ENCODE peak calls at places on chromosomes 5 and 9, in seven cellular contexts. J, D, T, R, G, H and E are unnamed samples.

GRCh38 chr9:91908746-91909145 is 41.3 kb downstream of the ROR2 start:
- DNase-seq in G (no peak), H (no peak), T (no peak), D (no peak), J (peak), R (no peak), E (peak)

GRCh38 chr5:126777257-126777973 is 479 bp downstream of the LMNB1 start:
- DNase-seq in T (peak), H (peak), G (peak), R (peak), D (no peak), J (peak), E (no peak)

GRCh38 chr9:134655101-134655500 is 13.5 kb downstream of the COL5A1 start:
- DNase-seq in G (peak), J (no peak), R (no peak), H (no peak), D (no peak), T (peak), E (no peak)

GRCh38 chr9:73118898-73119554 is 32.6 kb upstream of the ANXA1 start:
- DNase-seq in R (no peak), D (no peak), J (peak), H (no peak), T (no peak), G (no peak), E (no peak)

GRCh38 chr5:155260798-155261197 is 247.2 kb downstream of the KIF4B start:
- DNase-seq in R (no peak), H (no peak), G (no peak), J (no peak), D (no peak), T (no peak), E (no peak)

GRCh38 chr9:96067551-96068076 is 192.1 kb downstream of the ERCC6L2 start:
- DNase-seq in H (no peak), J (no peak), G (no peak), D (no peak), R (no peak), T (no peak), E (no peak)

GRCh38 chr9:133460405-133461175 is 812 bp downstream of the CACFD1 start:
- DNase-seq in G (no peak), H (peak), R (peak), T (no peak), J (no peak), D (no peak), E (no peak)

GRCh38 chr5:80937591-80937990 is 22.6 kb upstream of the RASGRF2 start:
- DNase-seq in R (no peak), D (no peak), T (no peak), J (no peak), G (no peak), H (no peak), E (no peak)

GRCh38 chr5:33837301-33837700 is 54.5 kb downstream of the ADAMTS12 start:
- DNase-seq in T (no peak), R (no peak), H (no peak), J (no peak), D (no peak), G (no peak), E (no peak)

GRCh38 chr5:133381571-133382365 is 230.6 kb downstream of the FSTL4 start:
- DNase-seq in H (no peak), D (no peak), J (no peak), R (no peak), T (no peak), G (no peak), E (no peak)

GRCh38 chr5:124996764-124997077 is 250.3 kb upstream of the ZNF608 start:
- DNase-seq in R (no peak), G (no peak), D (peak), J (no peak), T (no peak), H (no peak), E (no peak)

GRCh38 chr9:95406114-95406513 is 88.6 kb upstream of the FANCC start:
- DNase-seq in D (peak), G (no peak), T (no peak), J (peak), H (peak), R (peak), E (no peak)

GRCh38 chr9:28899926-28900325 is 1326.6 kb upstream of the C9orf72 start:
- DNase-seq in R (no peak), J (no peak), H (no peak), G (peak), D (no peak), T (no peak), E (no peak)

GRCh38 chr9:114304416-114305188 is 18.3 kb upstream of the ORM1 start:
- DNase-seq in G (peak), R (no peak), J (no peak), T (no peak), D (no peak), H (peak), E (no peak)

GRCh38 chr5:172921906-172922305 is 37.3 kb upstream of the RPL26L1 start:
- DNase-seq in R (no peak), H (no peak), T (no peak), G (no peak), J (no peak), D (no peak), E (no peak)

GRCh38 chr5:6543346-6543730 is 89.5 kb downstream of the NSUN2 start:
- DNase-seq in J (no peak), T (no peak), G (no peak), R (no peak), H (no peak), D (no peak), E (no peak)

GRCh38 chr9:106930477-106930876 is 67.5 kb downstream of the ZNF462 start:
- DNase-seq in J (no peak), D (no peak), H (no peak), G (no peak), T (no peak), R (no peak), E (no peak)

GRCh38 chr5:651296-652022 is 39.3 kb downstream of the CEP72 start:
- DNase-seq in D (no peak), T (no peak), H (no peak), R (no peak), G (peak), J (no peak), E (no peak)

GRCh38 chr9:23683476-23684095 is 142.5 kb downstream of the ELAVL2 start:
- DNase-seq in J (no peak), T (no peak), G (no peak), H (no peak), R (no peak), D (no peak), E (no peak)

GRCh38 chr9:37925006-37925405 is 21.1 kb upstream of the SLC25A51 start:
- DNase-seq in H (no peak), J (no peak), R (no peak), D (no peak), G (peak), T (no peak), E (no peak)

GRCh38 chr9:37925786-37926736 is 22.1 kb upstream of the SLC25A51 start:
- DNase-seq in J (peak), G (peak), R (no peak), H (no peak), T (no peak), D (no peak), E (no peak)

GRCh38 chr9:37923796-37924430 is 20.0 kb upstream of the SLC25A51 start:
- DNase-seq in T (no peak), D (no peak), R (no peak), H (no peak), J (no peak), G (peak), E (no peak)

GRCh38 chr9:37923121-37923795 is 19.3 kb upstream of the SLC25A51 start:
- DNase-seq in T (no peak), D (no peak), G (peak), H (no peak), J (no peak), R (no peak), E (no peak)

DNA sequence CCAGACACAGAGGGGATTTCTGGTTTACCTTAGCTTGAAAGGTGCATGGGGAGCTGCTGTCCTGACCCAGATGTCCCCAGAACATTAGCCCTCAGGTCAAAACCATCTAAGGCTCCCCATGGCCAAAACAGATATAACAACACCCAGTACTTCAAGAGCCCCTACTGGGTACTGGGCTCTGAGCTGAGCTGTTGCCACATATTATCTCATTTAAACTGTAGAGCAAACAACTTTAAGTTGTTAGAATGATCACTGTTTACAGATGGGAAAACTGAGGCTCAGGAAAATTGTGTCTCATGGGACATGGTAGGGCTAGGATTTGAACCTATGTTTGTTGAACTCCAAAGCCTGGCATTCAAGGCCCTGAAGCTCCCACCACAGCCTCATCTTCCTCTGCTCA is 20.6 kb upstream of the SLC25A51 start:
- DNase-seq in D (no peak), J (no peak), G (no peak), R (no peak), H (no peak), T (no peak), E (no peak)
- H3K4me3 ChIP-seq in D (no peak), J (no peak), G (no peak), R (no peak), H (no peak), T (no peak), E (no peak)

DNA sequence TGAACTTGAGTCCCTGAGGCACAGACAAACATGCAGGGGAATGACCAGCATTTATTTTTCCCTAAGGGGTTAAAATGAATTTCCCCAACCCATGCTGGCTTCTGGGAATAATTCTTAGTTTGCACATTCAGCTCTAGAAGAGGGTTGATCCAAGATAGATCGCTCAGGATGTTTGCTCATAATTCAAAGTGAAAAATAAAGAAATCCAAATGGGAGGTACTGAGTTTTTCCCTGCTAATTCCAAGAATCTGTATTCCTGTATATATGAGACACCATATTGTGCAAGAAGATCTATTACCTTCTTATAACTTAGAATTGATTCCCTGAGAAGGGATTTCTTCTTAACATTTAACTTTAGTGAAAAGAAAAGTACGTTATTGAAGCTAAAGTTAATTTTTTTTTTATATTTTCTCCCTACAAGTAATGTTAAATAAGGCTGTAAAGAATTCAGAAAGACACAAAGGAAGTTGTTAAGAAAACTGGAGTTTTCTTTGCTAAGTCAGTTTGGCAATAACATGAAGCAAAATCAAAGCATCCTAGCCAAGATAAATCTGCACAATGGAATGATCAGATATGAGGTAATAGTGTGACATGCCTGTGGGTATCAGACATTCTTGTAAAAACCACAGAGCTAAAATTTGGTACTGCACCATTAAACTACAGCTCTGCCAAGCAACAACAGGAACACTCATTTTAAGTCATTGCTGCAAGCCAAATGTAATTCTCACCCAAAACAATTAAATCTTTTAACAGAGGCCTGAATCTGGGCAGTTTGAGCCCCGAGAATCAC is 96.4 kb downstream of the VCAN start:
- DNase-seq in J (peak), D (peak), R (peak), G (no peak), H (no peak), T (no peak), E (peak)
- H3K4me3 ChIP-seq in J (no peak), D (no peak), R (no peak), G (no peak), H (no peak), T (no peak), E (no peak)

GRCh38 chr9:131097259-131097947 is 1.1 kb downstream of the AIF1L start:
- DNase-seq in R (no peak), J (no peak), G (no peak), T (no peak), D (no peak), H (no peak), E (no peak)
- H3K4me3 ChIP-seq in R (peak), J (no peak), G (peak), T (peak), D (no peak), H (peak), E (peak)

GRCh38 chr9:119369670-119370366 is 583 bp upstream of the BRINP1 start:
- DNase-seq in D (no peak), H (no peak), R (no peak), T (no peak), J (peak), G (no peak), E (no peak)

GRCh38 chr9:119368179-119368578 is 1.1 kb downstream of the BRINP1 start:
- DNase-seq in J (no peak), R (no peak), T (no peak), G (no peak), D (no peak), H (no peak), E (no peak)

GRCh38 chr9:119370816-119371215 is 1.6 kb upstream of the BRINP1 start:
- DNase-seq in G (no peak), R (peak), D (no peak), T (peak), J (peak), H (no peak), E (peak)

GRCh38 chr9:119366909-119367690 is 2.1 kb downstream of the BRINP1 start:
- DNase-seq in T (no peak), D (no peak), G (no peak), H (no peak), J (no peak), R (no peak), E (no peak)

DNA sequence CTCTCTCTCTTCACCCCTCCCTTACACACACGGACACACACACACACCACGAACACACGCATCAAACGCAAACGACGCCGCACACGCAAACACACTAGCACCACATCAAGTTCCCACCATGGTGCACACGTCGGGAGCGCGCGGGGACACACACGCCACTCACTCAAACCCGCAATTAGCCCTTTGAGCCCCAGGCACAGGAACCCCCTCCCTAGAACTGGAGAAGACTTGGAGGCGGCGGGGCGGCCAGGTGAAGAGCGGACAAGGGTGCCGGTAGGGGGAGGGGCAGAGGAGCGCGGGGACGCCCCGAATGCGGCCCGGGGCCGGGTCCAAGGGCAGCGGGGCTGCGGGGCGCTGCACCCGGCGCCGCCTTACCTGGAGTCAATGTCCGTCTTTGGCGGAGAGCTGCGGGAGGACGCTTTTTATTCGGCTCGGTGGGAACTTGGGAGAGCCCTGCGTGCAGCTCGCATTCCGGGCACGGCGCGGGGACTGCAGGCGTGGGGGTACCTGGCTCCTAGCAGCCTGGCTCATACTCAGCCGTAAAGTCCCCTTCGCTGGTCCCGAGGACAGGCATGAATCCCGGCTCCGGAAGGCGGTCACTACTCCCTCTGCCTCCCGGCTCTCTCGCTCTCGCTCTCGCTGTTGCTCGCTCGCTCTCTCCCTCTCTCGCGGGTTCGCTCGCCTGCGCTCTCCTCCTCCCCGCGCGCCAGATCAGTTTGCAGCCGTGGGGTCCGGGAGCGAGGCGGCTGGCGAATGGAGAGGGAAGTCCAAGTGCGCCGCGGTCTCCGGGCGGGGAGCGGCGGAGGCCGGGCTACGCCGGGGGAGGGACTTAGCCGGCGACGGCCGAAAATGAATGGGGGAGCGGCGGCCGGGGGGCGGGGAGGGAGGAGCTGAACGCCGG is at the start of gene BRINP1:
- DNase-seq in D (no peak), H (no peak), G (no peak), T (peak), J (peak), R (no peak), E (no peak)
- H3K4me3 ChIP-seq in D (peak), H (peak), G (peak), T (peak), J (peak), R (no peak), E (no peak)

GRCh38 chr5:2910401-2911175 is 159.1 kb upstream of the IRX2 start:
- DNase-seq in R (no peak), T (no peak), J (no peak), H (no peak), G (no peak), D (no peak), E (no peak)

GRCh38 chr5:2909035-2909434 is 157.6 kb upstream of the IRX2 start:
- DNase-seq in D (no peak), T (no peak), R (no peak), G (no peak), J (no peak), H (no peak), E (no peak)

GRCh38 chr5:2905741-2906140 is 154.3 kb upstream of the IRX2 start:
- DNase-seq in G (no peak), H (no peak), T (no peak), D (no peak), R (no peak), J (no peak), E (no peak)

GRCh38 chr5:2906302-2907090 is 155.0 kb upstream of the IRX2 start:
- DNase-seq in G (peak), R (no peak), T (no peak), H (no peak), J (no peak), D (no peak), E (no peak)

GRCh38 chr5:2908086-2908485 is 156.6 kb upstream of the IRX2 start:
- DNase-seq in R (no peak), D (no peak), H (no peak), T (no peak), G (no peak), J (no peak), E (no peak)
- H3K4me3 ChIP-seq in R (no peak), D (no peak), H (no peak), T (no peak), G (no peak), J (no peak), E (no peak)

DNA sequence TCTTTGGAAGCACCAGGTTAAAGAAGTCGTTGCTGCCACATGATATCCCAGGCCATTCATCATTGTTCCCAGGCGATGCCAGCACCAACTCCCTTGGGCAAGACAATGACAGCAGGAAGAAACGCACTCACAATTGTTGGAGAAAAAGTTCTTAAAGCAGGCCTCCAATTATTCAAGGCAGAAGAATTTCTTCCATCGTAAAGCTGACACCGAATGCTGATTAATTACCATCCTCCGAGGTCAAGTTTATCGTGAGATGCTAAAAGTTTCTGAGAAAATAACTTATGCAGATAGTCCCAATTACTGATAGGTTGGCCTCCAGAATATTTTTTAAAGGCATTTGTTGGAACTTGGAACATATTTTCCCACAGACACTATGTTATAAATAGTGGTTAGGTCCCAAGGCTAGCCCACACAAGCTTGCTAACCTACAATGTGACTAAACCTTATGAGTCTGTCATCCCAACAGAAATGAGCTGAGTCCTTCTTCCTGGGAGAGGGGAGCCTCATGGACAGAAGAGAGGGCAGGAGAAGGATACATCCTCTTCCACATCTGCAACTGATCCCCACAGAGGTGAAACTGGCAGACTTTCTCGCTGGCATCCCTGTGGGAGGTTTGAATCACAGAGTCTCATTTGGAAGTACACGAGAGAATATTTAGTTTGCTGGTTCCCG is 202.4 kb upstream of the TBC1D2 start:
- DNase-seq in D (peak), R (no peak), H (no peak), J (peak), T (no peak), G (no peak), E (no peak)
- H3K4me3 ChIP-seq in D (no peak), R (no peak), H (no peak), J (no peak), T (no peak), G (no peak), E (no peak)